ENCODE peak calls at places on chromosomes 12 and 14, in eight cellular contexts. I, Q, U, M, E, N, J and R are unnamed samples.

GRCh38 chr14:53306926-53307325 is 153.8 kb upstream of the DDHD1 start:
- DNase-seq in I (no peak), Q (no peak), U (no peak), M (no peak), E (peak), N (no peak), J (no peak), R (no peak)

GRCh38 chr12:1360812-1361211 is 233.6 kb downstream of the FBXL14 start:
- DNase-seq in I (no peak), Q (no peak), U (no peak), M (no peak), E (peak), N (peak), J (no peak), R (no peak)

GRCh38 chr14:88233915-88234314 is 89.2 kb downstream of the KCNK10 start:
- DNase-seq in I (no peak), Q (no peak), U (no peak), M (no peak), E (no peak), N (no peak), J (peak), R (peak)

GRCh38 chr12:70178038-70178437 is 65.2 kb upstream of the CNOT2 start:
- DNase-seq in I (no peak), Q (no peak), U (no peak), M (no peak), E (no peak), N (no peak), J (no peak), R (no peak)

GRCh38 chr12:27652174-27652763 is 44.0 kb upstream of the REP15 start:
- DNase-seq in I (no peak), Q (no peak), U (peak), M (peak), E (peak), N (peak), J (peak), R (peak)

GRCh38 chr14:64249363-64249762 is 44.8 kb downstream of the ESR2 start:
- DNase-seq in I (no peak), Q (no peak), U (no peak), M (no peak), E (no peak), N (no peak), J (no peak), R (no peak)

GRCh38 chr14:59454131-59454530 is 11.0 kb downstream of the GPR135 start:
- DNase-seq in I (no peak), Q (no peak), U (no peak), M (no peak), E (peak), N (peak), J (no peak), R (no peak)

GRCh38 chr12:118371354-118372282 is 1.1 kb downstream of the TAOK3 start:
- DNase-seq in I (peak), Q (no peak), U (peak), M (no peak), E (peak), N (no peak), J (peak), R (no peak)

GRCh38 chr12:123502163-123502562 is 31.4 kb downstream of the RILPL1 start:
- DNase-seq in I (no peak), Q (no peak), U (no peak), M (no peak), E (no peak), N (no peak), J (no peak), R (no peak)

GRCh38 chr14:103273145-103273846 is 60.7 kb upstream of the EIF5 start:
- DNase-seq in I (no peak), Q (no peak), U (no peak), M (no peak), E (no peak), N (no peak), J (no peak), R (no peak)

GRCh38 chr12:10618338-10618987 is 5.1 kb upstream of the MAGOHB start:
- DNase-seq in I (no peak), Q (no peak), U (peak), M (peak), E (peak), N (peak), J (no peak), R (no peak)

GRCh38 chr12:49131973-49132461 is 822 bp upstream of the TUBA1B start:
- DNase-seq in I (no peak), Q (no peak), U (no peak), M (peak), E (peak), N (no peak), J (no peak), R (no peak)

GRCh38 chr14:21653331-21653885 is at the start of gene OR4E2:
- DNase-seq in I (no peak), Q (no peak), U (no peak), M (no peak), E (no peak), N (no peak), J (no peak), R (no peak)

GRCh38 chr14:106417224-106418049 is 891.1 kb downstream of the TMEM121 start:
- DNase-seq in I (peak), Q (peak), U (no peak), M (peak), E (no peak), N (no peak), J (peak), R (no peak)

GRCh38 chr12:121926874-121927706 is 8.7 kb downstream of the CFAP251 start:
- DNase-seq in I (no peak), Q (no peak), U (no peak), M (no peak), E (no peak), N (no peak), J (no peak), R (no peak)

GRCh38 chr12:113924341-113924740 is 41.8 kb downstream of the RBM19 start:
- DNase-seq in I (no peak), Q (no peak), U (no peak), M (no peak), E (no peak), N (no peak), J (no peak), R (no peak)

GRCh38 chr12:12436831-12437345 is 80.0 kb downstream of the BORCS5 start:
- DNase-seq in I (no peak), Q (no peak), U (no peak), M (no peak), E (peak), N (no peak), J (no peak), R (no peak)

GRCh38 chr12:6765634-6766581 is at the start of gene PTMS:
- DNase-seq in I (no peak), Q (no peak), U (peak), M (no peak), E (peak), N (peak), J (peak), R (no peak)

GRCh38 chr12:41103614-41104013 is 84.5 kb upstream of the PDZRN4 start:
- DNase-seq in I (no peak), Q (no peak), U (no peak), M (no peak), E (no peak), N (no peak), J (no peak), R (no peak)

GRCh38 chr14:23306412-23307145 is at the start of gene BCL2L2:
- DNase-seq in I (no peak), Q (no peak), U (peak), M (no peak), E (peak), N (no peak), J (peak), R (no peak)

GRCh38 chr12:46788247-46788887 is 37.4 kb downstream of the SLC38A4 start:
- DNase-seq in I (no peak), Q (no peak), U (no peak), M (no peak), E (peak), N (no peak), J (no peak), R (no peak)

GRCh38 chr12:77943466-77943865 is 112.8 kb downstream of the NAV3 start:
- DNase-seq in I (no peak), Q (no peak), U (no peak), M (peak), E (peak), N (no peak), J (no peak), R (no peak)

GRCh38 chr12:90945070-90945649 is 9.8 kb downstream of the CCER1 start:
- DNase-seq in I (no peak), Q (no peak), U (no peak), M (no peak), E (peak), N (no peak), J (peak), R (no peak)

GRCh38 chr12:71755146-71755892 is 656 bp downstream of the RAB21 start:
- DNase-seq in I (peak), Q (peak), U (peak), M (no peak), E (peak), N (no peak), J (peak), R (no peak)

GRCh38 chr14:60245316-60246177 is 3.5 kb upstream of the PPM1A start:
- DNase-seq in I (no peak), Q (no peak), U (no peak), M (no peak), E (no peak), N (no peak), J (no peak), R (no peak)

GRCh38 chr14:100546051-100546443 is 41.2 kb downstream of the BEGAIN start:
- DNase-seq in I (no peak), Q (no peak), U (no peak), M (no peak), E (no peak), N (no peak), J (peak), R (no peak)

GRCh38 chr14:68544150-68544892 is 248.5 kb downstream of the ZFP36L1 start:
- DNase-seq in I (no peak), Q (no peak), U (no peak), M (no peak), E (peak), N (peak), J (no peak), R (no peak)

GRCh38 chr14:94113908-94114588 is 3.5 kb downstream of the IFI27 start:
- DNase-seq in I (no peak), Q (no peak), U (no peak), M (no peak), E (peak), N (no peak), J (no peak), R (no peak)

GRCh38 chr12:34298176-34298970 is 276.1 kb downstream of the ALG10 start:
- DNase-seq in I (no peak), Q (no peak), U (no peak), M (no peak), E (no peak), N (no peak), J (no peak), R (no peak)

GRCh38 chr14:99181804-99182520 is 90.0 kb downstream of the BCL11B start:
- DNase-seq in I (no peak), Q (no peak), U (no peak), M (no peak), E (no peak), N (no peak), J (no peak), R (no peak)

GRCh38 chr12:43914923-43915468 is 79.1 kb downstream of the TMEM117 start:
- DNase-seq in I (no peak), Q (no peak), U (no peak), M (no peak), E (peak), N (no peak), J (peak), R (no peak)

GRCh38 chr14:93984070-93984469 is 7.7 kb upstream of the ASB2 start:
- DNase-seq in I (no peak), Q (no peak), U (no peak), M (no peak), E (peak), N (no peak), J (no peak), R (no peak)